ENCODE peak calls at places on chromosomes 6 and 20, in nine cellular contexts. U is GM23248; E is hepatocyte; F is ELR; A is NCI-H1092; P is WERI-Rb-1; H is astrocyte of the spinal cord; X is CD4-positive, CD25-positive, alpha-beta regulatory T cell; C is right cardiac atrium. Z is an unnamed sample.

GRCh38 chr20:41168281-41169183 is 31.2 kb downstream of the PLCG1 start:
- DNase-seq in X (no peak), F (no peak), A (no peak), H (no peak), C (peak; percentile 25), P (no peak), E (no peak), U (no peak), Z (no peak)

GRCh38 chr6:56851104-56851503 is 103.8 kb upstream of the BEND6 start:
- DNase-seq in P (no peak), U (peak; percentile 74), F (peak; percentile 88), X (no peak), E (peak; percentile 33), H (peak; percentile 62), A (no peak), C (peak; percentile 39), Z (no peak)

GRCh38 chr6:112007254-112007653 is 46.6 kb upstream of the CCN6 start:
- DNase-seq in X (no peak), E (peak; percentile 26), C (no peak), F (no peak), U (no peak), P (no peak), H (no peak), A (no peak), Z (no peak)

GRCh38 chr6:33927551-33927950 is 123.7 kb upstream of the MLN start:
- DNase-seq in A (no peak), H (peak; percentile 10), U (peak; percentile 98), X (no peak), C (no peak), E (no peak), P (no peak), F (peak; percentile 61), Z (no peak)

GRCh38 chr20:38127920-38128528 is 37.0 kb downstream of the TGM2 start:
- DNase-seq in X (no peak), P (no peak), U (no peak), E (no peak), F (no peak), H (no peak), C (peak; percentile 33), A (no peak), Z (no peak)

GRCh38 chr6:158669145-158670035 is 19.5 kb downstream of the SYTL3 start:
- DNase-seq in F (peak; percentile 67), C (no peak), P (no peak), H (no peak), X (no peak), U (peak; percentile 25), E (no peak), A (no peak), Z (no peak)

GRCh38 chr6:129490551-129491245 is 219.3 kb downstream of the ARHGAP18 start:
- DNase-seq in E (peak; percentile 77), U (peak; percentile 94), H (peak; percentile 98), C (no peak), X (peak; percentile 58), F (peak; percentile 98), P (no peak), A (no peak), Z (peak; percentile 95)

GRCh38 chr6:170143401-170144150 is 147.3 kb downstream of the DLL1 start:
- DNase-seq in E (no peak), X (no peak), A (no peak), F (no peak), H (no peak), U (no peak), P (no peak), C (peak; percentile 17), Z (no peak)

GRCh38 chr6:47651505-47651944 is 46.9 kb upstream of the ADGRF4 start:
- DNase-seq in U (peak; percentile 83), E (no peak), H (peak; percentile 43), X (no peak), A (no peak), F (peak; percentile 69), C (no peak), P (no peak), Z (no peak)

GRCh38 chr6:6230286-6230685 is 90.2 kb downstream of the F13A1 start:
- DNase-seq in H (no peak), C (no peak), A (no peak), U (no peak), X (no peak), E (peak; percentile 71), P (peak; percentile 99), F (no peak), Z (no peak)

Z was measured in HFF-Myc.